ENCODE peak calls at places on chromosomes 13 and 19, in eight cellular contexts. H is D721Med, U is B cell, D is natural killer cell, S is bronchial epithelial cell, A is cardiac muscle cell, I is dorsolateral prefrontal cortex, L is heart right ventricle. N is an unnamed sample.

GRCh38 chr19:47402504-47402903 is 16.8 kb downstream of the MEIS3 start:
- DNase-seq in H (no peak), U (no peak), D (no peak), S (no peak), A (no peak), I (no peak), L (no peak), N (no peak)

GRCh38 chr13:73190477-73190876 is 131.7 kb downstream of the KLF5 start:
- DNase-seq in H (no peak), U (no peak), D (no peak), S (no peak), A (no peak), I (no peak), L (no peak), N (no peak)

GRCh38 chr13:106377341-106377740 is 158.1 kb downstream of the EFNB2 start:
- DNase-seq in H (no peak), U (no peak), D (no peak), S (no peak), A (no peak), I (no peak), L (no peak), N (no peak)

GRCh38 chr19:14187586-14187985 is 18.4 kb downstream of the ADGRL1 start:
- DNase-seq in H (no peak), U (no peak), D (no peak), S (no peak), A (no peak), I (no peak), L (no peak), N (no peak)

GRCh38 chr19:1624458-1624857 is 19.2 kb upstream of the UQCR11 start:
- DNase-seq in H (peak), U (peak), D (peak), S (peak), A (peak), I (peak), L (peak), N (no peak)

GRCh38 chr13:40407567-40407966 is 258.9 kb downstream of the FOXO1 start:
- DNase-seq in H (no peak), U (no peak), D (no peak), S (peak), A (no peak), I (no peak), L (no peak), N (no peak)

GRCh38 chr13:82330499-82330898 is 1551.8 kb downstream of the SLITRK1 start:
- DNase-seq in H (no peak), U (peak), D (no peak), S (peak), A (no peak), I (no peak), L (no peak), N (no peak)

GRCh38 chr19:3024870-3025515 is 4.1 kb downstream of the TLE2 start:
- DNase-seq in H (no peak), U (no peak), D (no peak), S (no peak), A (no peak), I (no peak), L (no peak), N (no peak)

GRCh38 chr13:24208314-24208713 is 47.8 kb downstream of the SPATA13 start:
- DNase-seq in H (no peak), U (no peak), D (no peak), S (peak), A (no peak), I (no peak), L (no peak), N (no peak)

GRCh38 chr13:27257233-27257568 is 5.8 kb downstream of the RPL21 start:
- DNase-seq in H (no peak), U (no peak), D (no peak), S (no peak), A (no peak), I (no peak), L (no peak), N (no peak)

GRCh38 chr13:43979492-43979891 is 99.8 kb downstream of the LACC1 start:
- DNase-seq in H (no peak), U (no peak), D (no peak), S (no peak), A (no peak), I (no peak), L (no peak), N (no peak)

GRCh38 chr13:41467546-41467945 is 10.2 kb downstream of the RGCC start:
- DNase-seq in H (no peak), U (no peak), D (no peak), S (no peak), A (no peak), I (no peak), L (no peak), N (no peak)

GRCh38 chr13:21717817-21718216 is 46.9 kb downstream of the FGF9 start:
- DNase-seq in H (no peak), U (no peak), D (no peak), S (peak), A (no peak), I (no peak), L (no peak), N (no peak)

GRCh38 chr13:74820809-74821208 is 661.2 kb downstream of the TBC1D4 start:
- DNase-seq in H (no peak), U (no peak), D (no peak), S (no peak), A (no peak), I (no peak), L (no peak), N (no peak)

GRCh38 chr13:59584902-59585670 is 578.6 kb downstream of the DIAPH3 start:
- DNase-seq in H (no peak), U (no peak), D (no peak), S (no peak), A (no peak), I (no peak), L (no peak), N (no peak)

GRCh38 chr13:95002968-95003813 is 290.8 kb upstream of the SOX21 start:
- DNase-seq in H (no peak), U (no peak), D (no peak), S (no peak), A (peak), I (no peak), L (no peak), N (no peak)

GRCh38 chr13:27970382-27971235 is 1.5 kb upstream of the CDX2 start:
- DNase-seq in H (no peak), U (no peak), D (no peak), S (no peak), A (no peak), I (no peak), L (no peak), N (peak)

GRCh38 chr19:42176649-42176989 is 40.9 kb downstream of the DEDD2 start:
- DNase-seq in H (peak), U (no peak), D (no peak), S (no peak), A (peak), I (no peak), L (no peak), N (no peak)

GRCh38 chr19:42176990-42177685 is 40.3 kb downstream of the DEDD2 start:
- DNase-seq in H (peak), U (peak), D (peak), S (peak), A (peak), I (peak), L (peak), N (peak)

GRCh38 chr19:42179501-42179817 is 38.0 kb downstream of the DEDD2 start:
- DNase-seq in H (no peak), U (no peak), D (no peak), S (no peak), A (no peak), I (no peak), L (no peak), N (no peak)

GRCh38 chr19:42177686-42178019 is 39.8 kb downstream of the DEDD2 start:
- DNase-seq in H (no peak), U (no peak), D (no peak), S (no peak), A (no peak), I (no peak), L (no peak), N (no peak)

GRCh38 chr19:42178791-42179500 is 38.5 kb downstream of the DEDD2 start:
- DNase-seq in H (no peak), U (peak), D (no peak), S (no peak), A (peak), I (no peak), L (no peak), N (no peak)
- TF ChIP-seq CTCF in H (peak), U (peak), D (peak), S (peak), A (peak), I (no peak), L (no peak), N (peak)

GRCh38 chr13:100473087-100473486 is 115.5 kb downstream of the GGACT start:
- DNase-seq in H (no peak), U (no peak), D (no peak), S (no peak), A (peak), I (no peak), L (no peak), N (no peak)
- TF ChIP-seq CTCF in H (no peak), U (no peak), D (no peak), S (no peak), A (no peak), I (no peak), L (no peak), N (no peak)

GRCh38 chr13:26111797-26112196 is 60.0 kb upstream of the SHISA2 start:
- DNase-seq in H (no peak), U (no peak), D (no peak), S (no peak), A (no peak), I (no peak), L (no peak), N (no peak)

GRCh38 chr13:26117620-26118019 is 65.8 kb upstream of the SHISA2 start:
- DNase-seq in H (no peak), U (no peak), D (no peak), S (no peak), A (no peak), I (no peak), L (no peak), N (no peak)

GRCh38 chr13:26112843-26113242 is 61.0 kb upstream of the SHISA2 start:
- DNase-seq in H (no peak), U (no peak), D (no peak), S (peak), A (no peak), I (no peak), L (no peak), N (no peak)
- TF ChIP-seq CTCF in H (peak), U (no peak), D (no peak), S (no peak), A (peak), I (no peak), L (no peak), N (peak)

GRCh38 chr13:52845334-52845761 is 3.1 kb downstream of the PCDH8 start:
- DNase-seq in H (no peak), U (no peak), D (no peak), S (no peak), A (peak), I (no peak), L (no peak), N (no peak)
- TF ChIP-seq CTCF in H (peak), U (no peak), D (no peak), S (no peak), A (no peak), I (no peak), L (no peak), N (peak)

GRCh38 chr13:39038569-39038898 is 278 bp downstream of the NHLRC3 start:
- DNase-seq in H (no peak), U (peak), D (peak), S (no peak), A (no peak), I (no peak), L (no peak), N (no peak)
- TF ChIP-seq CTCF in H (no peak), U (no peak), D (no peak), S (no peak), A (no peak), I (no peak), L (no peak), N (no peak)

DNA sequence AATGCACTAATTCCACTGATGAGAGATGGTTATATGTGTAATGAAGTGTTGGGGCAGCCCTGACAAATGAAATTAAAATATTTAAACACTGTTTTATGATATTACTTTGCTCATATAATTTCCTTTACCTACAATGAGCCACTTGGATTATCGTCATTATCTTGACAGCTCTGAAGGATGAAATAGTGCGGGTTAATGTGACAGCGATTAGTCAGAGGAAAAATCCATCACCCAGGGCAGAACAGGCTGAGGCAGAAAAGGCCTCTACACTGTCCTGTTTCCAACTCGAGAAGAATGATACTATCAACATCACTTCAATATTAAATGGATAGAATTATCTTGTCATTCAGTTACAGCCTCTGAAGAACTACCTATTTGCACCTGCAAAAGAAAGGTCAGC is 321.0 kb downstream of the RBM26 start:
- DNase-seq in H (no peak), U (no peak), D (no peak), S (no peak), A (no peak), I (no peak), L (no peak), N (no peak)
- TF ChIP-seq CTCF in H (no peak), U (no peak), D (no peak), S (no peak), A (no peak), I (no peak), L (no peak), N (no peak)

GRCh38 chr19:50897612-50898011 is 13.6 kb downstream of the KLK4 start:
- DNase-seq in H (no peak), U (no peak), D (no peak), S (no peak), A (no peak), I (no peak), L (no peak), N (no peak)
- TF ChIP-seq CTCF in H (no peak), U (no peak), D (no peak), S (no peak), A (no peak), I (no peak), L (no peak), N (no peak)

N was measured in type B pancreatic cell.